ENCODE peak calls at places on chromosomes 4 and X, in seven cellular contexts. D, J, O, K, L, P and G are unnamed samples.

GRCh38 chrX:20263474-20263873 is 3.2 kb downstream of the RPS6KA3 start:
- DNase-seq in D (no peak), J (peak), O (no peak), K (no peak), L (no peak), P (peak), G (no peak)

GRCh38 chrX:39762266-39762841 is 335.4 kb downstream of the BCOR start:
- DNase-seq in D (no peak), J (peak), O (no peak), K (no peak), L (no peak), P (no peak), G (no peak)

GRCh38 chr4:1520145-1520661 is 114.0 kb upstream of the NKX1-1 start:
- DNase-seq in D (no peak), J (no peak), O (no peak), K (no peak), L (no peak), P (no peak), G (no peak)

GRCh38 chr4:161714928-161715327 is 448.9 kb downstream of the FSTL5 start:
- DNase-seq in D (no peak), J (no peak), O (no peak), K (no peak), L (no peak), P (no peak), G (no peak)

GRCh38 chrX:110440016-110440805 is 81.6 kb downstream of the RTL9 start:
- DNase-seq in D (no peak), J (no peak), O (no peak), K (no peak), L (no peak), P (no peak), G (no peak)

GRCh38 chrX:153946910-153947769 is 2.7 kb upstream of the RENBP start:
- DNase-seq in D (peak), J (peak), O (peak), K (peak), L (peak), P (peak), G (peak)

GRCh38 chrX:8244301-8244700 is 73.2 kb upstream of the VCX2 start:
- DNase-seq in D (no peak), J (no peak), O (no peak), K (no peak), L (no peak), P (no peak), G (no peak)

GRCh38 chr4:128301979-128302378 is 14.4 kb upstream of the PGRMC2 start:
- DNase-seq in D (no peak), J (no peak), O (no peak), K (no peak), L (no peak), P (no peak), G (no peak)

GRCh38 chr4:147479817-147480216 is 1.1 kb upstream of the EDNRA start:
- DNase-seq in D (no peak), J (no peak), O (no peak), K (no peak), L (no peak), P (no peak), G (peak)